ENCODE peak calls at places on chromosomes 7 and 10, in four cellular contexts. S is sigmoid colon, O is astrocyte of the cerebellum, Y is breast epithelium. E is an unnamed sample.

GRCh38 chr10:120103957-120104560 is 211.5 kb downstream of the SEC23IP start:
- DNase-seq in S (no peak), O (no peak), Y (no peak), E (no peak)

GRCh38 chr10:20267734-20268133 is 451.5 kb downstream of the PLXDC2 start:
- DNase-seq in S (no peak), O (no peak), Y (no peak), E (no peak)

GRCh38 chr10:102451105-102451969 is at the start of gene C10orf95:
- DNase-seq in S (no peak), O (no peak), Y (no peak), E (no peak)

GRCh38 chr7:26688936-26689506 is 175.4 kb downstream of the SKAP2 start:
- DNase-seq in S (no peak), O (no peak), Y (no peak), E (no peak)

GRCh38 chr10:47420305-47421056 is 36.4 kb upstream of the ZNF488 start:
- DNase-seq in S (no peak), O (no peak), Y (no peak), E (no peak)

GRCh38 chr7:150325110-150325611 is 1.8 kb upstream of the ACTR3C start:
- DNase-seq in S (no peak), O (no peak), Y (no peak), E (no peak)

GRCh38 chr7:55552320-55553086 is 19.8 kb downstream of the VOPP1 start:
- DNase-seq in S (no peak), O (peak), Y (no peak), E (no peak)

GRCh38 chr7:65239324-65239706 is 134.3 kb upstream of the ZNF92 start:
- DNase-seq in S (no peak), O (no peak), Y (no peak), E (no peak)

GRCh38 chr7:156156734-156157408 is 344.6 kb upstream of the SHH start:
- DNase-seq in S (no peak), O (peak), Y (no peak), E (no peak)

GRCh38 chr7:128352138-128352537 is 8.4 kb upstream of the RBM28 start:
- DNase-seq in S (peak), O (no peak), Y (no peak), E (no peak)

GRCh38 chr7:95395755-95396135 is 430 bp downstream of the PON3 start:
- DNase-seq in S (no peak), O (no peak), Y (no peak), E (no peak)

GRCh38 chr7:130227883-130228575 is 20.4 kb downstream of the SSMEM1 start:
- DNase-seq in S (no peak), O (no peak), Y (no peak), E (no peak)

GRCh38 chr7:82605247-82605864 is 161.8 kb upstream of the CACNA2D1 start:
- DNase-seq in S (no peak), O (peak), Y (no peak), E (no peak)

GRCh38 chr7:151863386-151864079 is 13.4 kb downstream of the PRKAG2 start:
- DNase-seq in S (no peak), O (no peak), Y (no peak), E (no peak)

GRCh38 chr10:35025916-35026315 is 64.2 kb downstream of the CUL2 start:
- DNase-seq in S (no peak), O (no peak), Y (no peak), E (no peak)

GRCh38 chr7:11831727-11832495 is at the start of gene THSD7A:
- DNase-seq in S (peak), O (no peak), Y (no peak), E (peak)

GRCh38 chr10:86310702-86311101 is 55.9 kb downstream of the GRID1 start:
- DNase-seq in S (no peak), O (no peak), Y (no peak), E (peak)